ENCODE peak calls at places on chromosomes 3 and 15, in six cellular contexts. O is A549, Z is NB4, W is SK-N-SH, M is endothelial cell of umbilical vein, G is K562. R is an unnamed sample.

GRCh38 chr3:197154-197855 is 742 bp downstream of the CHL1 start:
- DNase-seq in O (peak), Z (no peak), W (peak), M (no peak), G (no peak), R (no peak)

GRCh38 chr15:94963953-94964352 is 732.6 kb downstream of the MCTP2 start:
- DNase-seq in O (no peak), Z (no peak), W (no peak), M (no peak), G (no peak), R (no peak)

GRCh38 chr3:50242371-50242770 is 6.4 kb downstream of the GNAI2 start:
- DNase-seq in O (no peak), Z (no peak), W (no peak), M (no peak), G (no peak), R (no peak)

GRCh38 chr3:37237252-37237651 is 62.9 kb upstream of the LRRFIP2 start:
- DNase-seq in O (no peak), Z (no peak), W (no peak), M (no peak), G (no peak), R (no peak)

GRCh38 chr3:152879130-152879789 is 44.3 kb downstream of the P2RY1 start:
- DNase-seq in O (no peak), Z (no peak), W (no peak), M (no peak), G (no peak), R (no peak)

GRCh38 chr15:98878172-98878571 is 129.4 kb downstream of the PGPEP1L start:
- DNase-seq in O (no peak), Z (no peak), W (no peak), M (no peak), G (no peak), R (no peak)

GRCh38 chr3:181609156-181609767 is 102.5 kb upstream of the SOX2 start:
- DNase-seq in O (no peak), Z (no peak), W (no peak), M (no peak), G (no peak), R (no peak)

GRCh38 chr15:96583671-96584070 is 253.2 kb downstream of the NR2F2 start:
- DNase-seq in O (no peak), Z (peak), W (peak), M (peak), G (no peak), R (no peak)

GRCh38 chr15:58346361-58346760 is 85.4 kb upstream of the LIPC start:
- DNase-seq in O (no peak), Z (no peak), W (no peak), M (no peak), G (no peak), R (no peak)

GRCh38 chr3:8937064-8938020 is 25.9 kb downstream of the RAD18 start:
- DNase-seq in O (peak), Z (no peak), W (no peak), M (peak), G (no peak), R (peak)

GRCh38 chr3:194395767-194396527 is 3.1 kb downstream of the GP5 start:
- DNase-seq in O (no peak), Z (no peak), W (no peak), M (no peak), G (peak), R (no peak)

GRCh38 chr15:68210821-68211655 is 5.9 kb upstream of the CALML4 start:
- DNase-seq in O (peak), Z (peak), W (peak), M (peak), G (peak), R (no peak)

GRCh38 chr15:90078965-90079364 is 23.3 kb downstream of the IDH2 start:
- DNase-seq in O (no peak), Z (no peak), W (no peak), M (no peak), G (no peak), R (no peak)

GRCh38 chr15:58528197-58528870 is 96.5 kb downstream of the LIPC start:
- DNase-seq in O (peak), Z (no peak), W (no peak), M (no peak), G (no peak), R (no peak)

GRCh38 chr3:169137076-169137475 is 526.4 kb downstream of the MECOM start:
- DNase-seq in O (no peak), Z (no peak), W (no peak), M (peak), G (no peak), R (no peak)

GRCh38 chr15:43293402-43293801 is 26.7 kb upstream of the TGM5 start:
- DNase-seq in O (no peak), Z (no peak), W (peak), M (no peak), G (peak), R (no peak)

GRCh38 chr15:23574742-23575141 is 9.3 kb downstream of the MKRN3 start:
- DNase-seq in O (no peak), Z (no peak), W (no peak), M (no peak), G (no peak), R (no peak)

GRCh38 chr3:47404955-47405790 is 24.4 kb downstream of the PTPN23 start:
- DNase-seq in O (no peak), Z (no peak), W (peak), M (no peak), G (no peak), R (no peak)

GRCh38 chr15:74182131-74182530 is 8.6 kb downstream of the ISLR start:
- DNase-seq in O (no peak), Z (no peak), W (no peak), M (no peak), G (no peak), R (no peak)

GRCh38 chr15:74188216-74188615 is 14.4 kb downstream of the STRA6 start:
- DNase-seq in O (no peak), Z (no peak), W (no peak), M (no peak), G (no peak), R (no peak)

GRCh38 chr15:74185949-74186348 is 12.4 kb downstream of the ISLR start:
- DNase-seq in O (no peak), Z (no peak), W (no peak), M (no peak), G (no peak), R (no peak)

GRCh38 chr15:74180689-74181602 is 7.4 kb downstream of the ISLR start:
- DNase-seq in O (no peak), Z (no peak), W (peak), M (no peak), G (no peak), R (no peak)

GRCh38 chr15:74184582-74185091 is 11.1 kb downstream of the ISLR start:
- DNase-seq in O (no peak), Z (no peak), W (no peak), M (no peak), G (no peak), R (no peak)
- H3K4me3 ChIP-seq in O (no peak), Z (no peak), W (no peak), M (no peak), G (no peak), R (no peak)

GRCh38 chr3:183635431-183636220 is at the start of gene KLHL24:
- DNase-seq in O (peak), Z (peak), W (peak), M (peak), G (peak), R (peak)
- TF ChIP-seq CTCF in O (no peak), Z (no peak), W (no peak), M (no peak), G (no peak), R (no peak)

GRCh38 chr15:39192376-39192775 is 388.5 kb upstream of the THBS1 start:
- DNase-seq in O (no peak), Z (no peak), W (no peak), M (no peak), G (no peak), R (no peak)

GRCh38 chr15:39192979-39193559 is 387.8 kb upstream of the THBS1 start:
- DNase-seq in O (no peak), Z (no peak), W (no peak), M (no peak), G (no peak), R (no peak)

GRCh38 chr15:39193611-39194010 is 387.3 kb upstream of the THBS1 start:
- DNase-seq in O (no peak), Z (no peak), W (no peak), M (no peak), G (no peak), R (no peak)

GRCh38 chr15:39195988-39196486 is 384.8 kb upstream of the THBS1 start:
- DNase-seq in O (peak), Z (no peak), W (no peak), M (peak), G (no peak), R (no peak)

DNA sequence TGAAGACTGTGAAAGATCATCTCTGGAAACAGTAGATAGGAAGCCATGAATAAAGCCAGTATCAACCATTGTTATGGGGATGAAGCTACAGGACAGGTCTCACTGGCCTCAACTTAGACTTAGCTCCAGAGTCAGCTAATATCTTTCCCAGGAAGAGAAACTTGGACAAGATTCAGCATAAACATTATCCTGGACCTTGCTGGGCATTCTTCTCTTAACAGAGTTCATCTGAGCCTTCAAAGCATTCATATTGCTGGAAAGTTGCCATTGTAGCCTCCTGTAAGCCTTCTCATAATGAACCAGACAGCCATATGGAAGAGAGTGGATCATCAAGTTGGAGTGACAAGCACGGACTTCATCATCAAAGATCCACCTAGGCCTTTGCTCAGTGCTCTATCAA is 386.4 kb upstream of the THBS1 start:
- DNase-seq in O (no peak), Z (no peak), W (no peak), M (peak), G (no peak), R (no peak)
- TF ChIP-seq MAX in O (no peak), Z (no peak), W (no peak), M (no peak), G (no peak), R (no peak)

GRCh38 chr3:111541911-111542483 is at the start of gene CD96:
- DNase-seq in O (no peak), Z (no peak), W (no peak), M (no peak), G (no peak), R (no peak)
- H3K4me3 ChIP-seq in O (no peak), Z (no peak), W (no peak), M (no peak), G (no peak), R (no peak)

R was measured in HCT116.